ENCODE peak calls at places on chromosomes 16 and 17, in nine cellular contexts. C, L, A, T, B, F, Q, N and U are unnamed samples. For H3K9me3, the result is how much of the 10 kb centered on the place peaks cover.

GRCh38 chr16:47578573-47578972 is 117.4 kb downstream of the PHKB start:
- DNase-seq in T (no peak), Q (no peak), A (no peak), B (no peak), F (no peak), C (no peak), L (no peak), N (no peak), U (no peak)

GRCh38 chr16:88066680-88067529 is 115.7 kb downstream of the BANP start:
- DNase-seq in B (no peak), F (no peak), T (no peak), N (no peak), L (no peak), Q (no peak), A (no peak), C (peak), U (no peak)

GRCh38 chr16:1474047-1474446 is 781 bp downstream of the CLCN7 start:
- DNase-seq in Q (no peak), C (peak), T (no peak), A (no peak), F (no peak), L (no peak), B (no peak), N (no peak), U (no peak)

GRCh38 chr16:68146583-68146982 is 61.4 kb downstream of the NFATC3 start:
- DNase-seq in T (no peak), Q (no peak), A (no peak), L (no peak), C (no peak), N (no peak), B (peak), F (peak), U (no peak)

GRCh38 chr17:75130632-75131277 is 787 bp downstream of the NT5C start:
- DNase-seq in C (peak), T (no peak), B (peak), L (no peak), A (peak), Q (peak), F (peak), N (peak), U (peak)

GRCh38 chr16:64440421-64440831 is 681.4 kb downstream of the CDH11 start:
- DNase-seq in C (no peak), B (peak), F (no peak), T (no peak), Q (no peak), N (no peak), L (no peak), A (no peak), U (no peak)

GRCh38 chr16:19666451-19666850 is 51.6 kb downstream of the KNOP1 start:
- DNase-seq in N (no peak), T (no peak), F (no peak), B (no peak), Q (no peak), A (no peak), L (no peak), C (peak), U (peak)

GRCh38 chr16:89749637-89750036 is 28.3 kb downstream of the ZNF276 start:
- DNase-seq in Q (no peak), N (no peak), A (no peak), L (no peak), C (peak), B (no peak), F (peak), T (no peak), U (no peak)

GRCh38 chr17:67452681-67453554 is 75.8 kb downstream of the PITPNC1 start:
- DNase-seq in T (no peak), Q (no peak), B (no peak), L (no peak), F (no peak), A (no peak), N (no peak), C (peak), U (no peak)

GRCh38 chr17:40556884-40557414 is 8.3 kb downstream of the CCR7 start:
- DNase-seq in Q (no peak), L (no peak), C (peak), N (peak), B (no peak), T (peak), A (no peak), F (no peak), U (no peak)

GRCh38 chr17:10421946-10422542 is at the start of gene MYH8:
- DNase-seq in B (no peak), N (no peak), F (no peak), A (no peak), L (no peak), Q (no peak), T (no peak), C (no peak), U (no peak)

GRCh38 chr16:48852955-48853354 is 243.0 kb upstream of the N4BP1 start:
- DNase-seq in A (no peak), L (no peak), C (no peak), F (peak), Q (no peak), N (no peak), B (no peak), T (no peak), U (no peak)

GRCh38 chr17:4594406-4595349 is 10.3 kb downstream of the SMTNL2 start:
- DNase-seq in C (no peak), T (peak), B (no peak), Q (no peak), A (no peak), F (peak), N (no peak), L (no peak), U (no peak)

GRCh38 chr17:19316756-19317358 is 45.7 kb downstream of the B9D1 start:
- DNase-seq in B (no peak), T (no peak), L (no peak), N (no peak), Q (no peak), C (no peak), A (no peak), F (no peak), U (no peak)

GRCh38 chr16:27892879-27893278 is 170.6 kb downstream of the GSG1L start:
- DNase-seq in A (no peak), Q (no peak), T (no peak), B (peak), F (no peak), L (peak), N (no peak), C (no peak), U (no peak)

GRCh38 chr17:79947351-79948031 is 88.2 kb downstream of the TBC1D16 start:
- DNase-seq in T (peak), N (peak), L (no peak), B (no peak), C (no peak), F (no peak), Q (no peak), A (peak), U (no peak)

GRCh38 chr17:73711184-73711583 is 66.9 kb upstream of the SDK2 start:
- DNase-seq in B (no peak), T (no peak), C (no peak), N (no peak), F (no peak), Q (no peak), A (no peak), L (no peak), U (no peak)
- H3K27ac ChIP-seq in B (no peak), T (no peak), C (no peak), N (no peak), F (no peak), Q (no peak), A (no peak), L (no peak), U (no peak)

GRCh38 chr16:10408824-10409381 is 23.0 kb downstream of the ATF7IP2 start:
- DNase-seq in L (no peak), T (no peak), Q (no peak), N (no peak), F (no peak), C (no peak), A (no peak), B (peak), U (no peak)

GRCh38 chr16:10410469-10410868 is 24.6 kb downstream of the ATF7IP2 start:
- DNase-seq in A (no peak), F (no peak), Q (no peak), C (no peak), B (no peak), L (no peak), N (no peak), T (no peak), U (no peak)

DNA sequence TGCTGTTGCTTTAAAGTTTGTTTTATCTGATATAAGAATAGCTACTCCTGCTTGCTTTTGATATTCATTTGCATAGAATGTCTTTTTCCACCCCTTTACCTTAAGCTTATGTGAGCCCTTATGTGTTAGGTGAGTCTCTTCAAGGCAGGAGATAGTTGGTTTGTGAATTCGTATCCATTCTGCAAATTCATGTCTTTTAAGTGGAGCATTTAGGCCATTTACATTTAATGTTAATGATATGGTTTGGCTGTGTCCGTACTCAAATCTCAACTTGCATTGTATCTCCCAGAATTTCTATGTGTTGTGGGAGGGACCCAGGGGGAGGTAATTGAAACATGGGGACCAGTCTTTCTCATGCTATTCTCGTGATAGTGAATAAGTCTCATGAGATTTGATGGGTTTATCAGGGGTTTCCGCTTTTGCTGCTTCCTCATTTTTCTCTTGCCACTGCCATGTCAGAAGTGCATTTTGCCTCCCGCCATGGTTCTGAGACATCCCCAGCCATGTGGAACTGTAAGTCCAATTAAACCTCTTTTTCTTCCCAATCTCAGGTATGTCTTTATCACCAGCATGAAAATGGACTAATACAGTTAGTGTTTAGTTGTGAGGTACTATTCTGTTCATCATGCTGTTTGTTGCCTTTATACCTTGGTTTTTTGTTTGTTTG is 27.2 kb downstream of the ATF7IP2 start:
- DNase-seq in Q (no peak), T (no peak), F (no peak), L (no peak), N (no peak), C (no peak), B (no peak), A (no peak), U (no peak)
- H3K9me3 ChIP-seq in Q (under half), T (under half), F (under half), L (under half), N (under half), C (under half), B (under half), A (under half), U (under half)

GRCh38 chr17:81161972-81162371 is 3.3 kb upstream of the PVALEF start:
- DNase-seq in Q (no peak), L (no peak), F (no peak), B (no peak), A (no peak), T (no peak), N (no peak), C (no peak), U (no peak)

GRCh38 chr17:81163703-81164413 is 1.4 kb upstream of the PVALEF start:
- DNase-seq in T (no peak), A (no peak), C (no peak), L (no peak), F (no peak), Q (no peak), B (no peak), N (no peak), U (no peak)

GRCh38 chr17:81163051-81163695 is 2.1 kb upstream of the PVALEF start:
- DNase-seq in N (no peak), T (no peak), F (no peak), Q (no peak), L (no peak), B (no peak), C (no peak), A (no peak), U (no peak)

GRCh38 chr17:81161536-81161935 is 3.8 kb upstream of the PVALEF start:
- DNase-seq in L (no peak), Q (no peak), C (peak), B (no peak), A (no peak), F (no peak), T (no peak), N (no peak), U (no peak)

DNA sequence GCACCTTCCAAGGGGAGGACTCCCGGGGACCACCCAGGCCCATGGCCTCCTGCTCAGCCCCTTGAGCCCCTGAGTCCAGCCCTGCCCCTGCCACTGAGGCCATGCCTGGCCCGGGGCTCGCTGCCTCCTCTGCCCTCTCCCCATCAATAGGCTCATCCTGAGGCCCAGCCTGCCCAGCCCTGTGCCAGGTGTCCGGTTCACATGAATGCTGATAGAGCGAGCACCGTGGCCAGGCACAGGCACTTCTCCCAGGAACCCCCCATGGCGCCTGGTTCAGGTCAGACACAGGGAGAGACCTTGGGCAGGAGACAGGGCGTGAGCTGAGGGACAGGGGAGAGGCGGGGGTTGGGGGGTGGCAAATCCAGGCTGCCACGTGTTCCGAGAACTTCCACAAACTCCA is 2.8 kb upstream of the PVALEF start:
- DNase-seq in T (no peak), Q (no peak), N (no peak), C (no peak), F (no peak), A (peak), B (no peak), L (no peak), U (no peak)
- H3K27ac ChIP-seq in T (no peak), Q (no peak), N (no peak), C (no peak), F (no peak), A (peak), B (no peak), L (no peak), U (no peak)

DNA sequence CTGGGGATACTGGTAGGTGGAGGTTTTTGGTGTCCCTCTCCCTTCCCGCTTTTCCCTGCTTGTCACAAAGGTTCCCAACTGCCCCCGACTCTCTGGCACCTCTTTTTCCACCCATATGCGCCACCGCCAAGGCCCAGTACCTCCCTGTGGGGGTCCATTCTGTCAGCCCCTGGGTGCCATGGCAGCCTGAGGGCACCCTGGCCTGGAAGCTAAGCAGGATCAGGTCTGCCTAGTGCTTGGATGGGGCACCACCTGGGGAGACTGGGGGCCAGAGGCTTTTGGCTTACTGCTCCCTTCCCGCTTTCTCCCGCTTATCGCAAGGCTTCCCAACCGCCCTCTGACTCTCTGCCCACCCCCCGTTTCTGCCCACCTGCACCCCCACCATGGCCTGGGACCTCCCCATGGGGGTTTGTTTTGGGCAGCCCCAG is 2286.4 kb downstream of the TP53TG3F start:
- DNase-seq in F (no peak), B (no peak), A (no peak), Q (no peak), N (no peak), L (no peak), C (no peak), T (no peak), U (no peak)
- H3K9me3 ChIP-seq in F (under half), B (under half), A (under half), Q (under half), N (under half), L (half or more), C (under half), T (under half), U (under half)